ENCODE peak calls at places on chromosomes 4 and X, in nine cellular contexts. A is lower lobe of right lung, Z is lower leg skin, N is fibroblast of lung, B is GM12878, X is SK-N-SH, Q is bronchial epithelial cell, V is GM12865, H is foreskin fibroblast. J is an unnamed sample.

GRCh38 chr4:1576961-1577814 is 106.9 kb downstream of the FAM53A start:
- DNase-seq in V (no peak), H (no peak), X (no peak), Z (no peak), A (peak), Q (no peak), N (no peak), B (no peak), J (no peak)

GRCh38 chrX:134406230-134406794 is 53.7 kb upstream of the HPRT1 start:
- DNase-seq in Z (no peak), B (no peak), N (no peak), H (no peak), X (peak), A (no peak), Q (no peak), V (no peak), J (no peak)

GRCh38 chr4:121449416-121449815 is 68.6 kb upstream of the QRFPR start:
- DNase-seq in H (no peak), B (no peak), X (no peak), Z (no peak), V (no peak), N (no peak), Q (no peak), A (no peak), J (no peak)

GRCh38 chr4:96983830-96984229 is 1143.9 kb downstream of the PDHA2 start:
- DNase-seq in N (no peak), A (no peak), B (no peak), Q (no peak), V (no peak), X (no peak), Z (no peak), H (no peak), J (no peak)

GRCh38 chrX:36534900-36535299 is 473.3 kb upstream of the FAM47C start:
- DNase-seq in V (no peak), B (no peak), H (no peak), X (no peak), Z (no peak), A (no peak), Q (no peak), N (no peak), J (peak)

GRCh38 chr4:113776679-113777078 is 15.1 kb upstream of the CAMK2D start:
- DNase-seq in B (no peak), A (no peak), N (no peak), H (no peak), Z (no peak), Q (no peak), X (no peak), V (no peak), J (no peak)

GRCh38 chrX:153411988-153412574 is 809 bp downstream of the ZFP92 start:
- DNase-seq in N (no peak), V (no peak), X (peak), Q (peak), B (no peak), Z (no peak), A (no peak), H (no peak), J (no peak)

GRCh38 chr4:145484240-145484846 is 2.7 kb downstream of the SMAD1 start:
- DNase-seq in H (no peak), B (no peak), V (no peak), Q (no peak), N (no peak), Z (no peak), X (peak), A (no peak), J (no peak)

GRCh38 chr4:143247866-143248265 is 63.1 kb downstream of the USP38 start:
- DNase-seq in Q (no peak), A (no peak), H (no peak), X (no peak), N (no peak), B (no peak), V (no peak), Z (no peak), J (no peak)

GRCh38 chrX:85993539-85994197 is 53.7 kb downstream of the CHM start:
- DNase-seq in V (no peak), B (no peak), X (no peak), Q (peak), N (peak), H (peak), A (no peak), Z (no peak), J (no peak)

GRCh38 chr4:88219099-88219498 is 60.7 kb upstream of the ABCG2 start:
- DNase-seq in V (peak), H (peak), A (no peak), Z (no peak), Q (peak), B (no peak), N (peak), X (peak), J (no peak)

GRCh38 chr4:129387666-129388065 is 291.7 kb downstream of the C4orf33 start:
- DNase-seq in N (no peak), A (no peak), Q (no peak), V (no peak), B (no peak), H (no peak), Z (no peak), X (no peak), J (no peak)

GRCh38 chr4:129545599-129546278 is 449.8 kb downstream of the C4orf33 start:
- DNase-seq in H (no peak), X (no peak), A (peak), Q (peak), Z (no peak), B (no peak), N (peak), V (no peak), J (peak)

GRCh38 chr4:71209161-71209560 is 129.7 kb upstream of the SLC4A4 start:
- DNase-seq in A (no peak), N (peak), B (no peak), X (no peak), Z (no peak), Q (peak), H (no peak), V (no peak), J (no peak)

GRCh38 chrX:133794151-133794550 is 191.2 kb downstream of the GPC3 start:
- DNase-seq in A (no peak), H (no peak), N (no peak), X (no peak), Z (no peak), B (no peak), Q (no peak), V (no peak), J (no peak)

GRCh38 chrX:22634751-22635150 is 362.0 kb downstream of the CBLL2 start:
- DNase-seq in A (no peak), H (no peak), X (no peak), N (peak), V (no peak), Z (no peak), Q (no peak), B (no peak), J (no peak)

GRCh38 chr4:7169134-7169533 is 23.2 kb upstream of the SORCS2 start:
- DNase-seq in V (no peak), Q (no peak), A (peak), B (no peak), N (no peak), X (no peak), Z (no peak), H (no peak), J (no peak)

GRCh38 chr4:7166981-7167700 is 25.2 kb upstream of the SORCS2 start:
- DNase-seq in B (no peak), Z (no peak), H (no peak), N (no peak), Q (peak), X (no peak), A (no peak), V (no peak), J (no peak)

GRCh38 chr4:7168106-7168505 is 24.2 kb upstream of the SORCS2 start:
- DNase-seq in N (no peak), H (no peak), Z (no peak), Q (no peak), A (no peak), V (no peak), X (no peak), B (no peak), J (no peak)

GRCh38 chr4:7166286-7166685 is 26.1 kb upstream of the SORCS2 start:
- DNase-seq in Z (no peak), H (no peak), N (no peak), A (no peak), Q (no peak), X (no peak), B (no peak), V (no peak), J (no peak)

DNA sequence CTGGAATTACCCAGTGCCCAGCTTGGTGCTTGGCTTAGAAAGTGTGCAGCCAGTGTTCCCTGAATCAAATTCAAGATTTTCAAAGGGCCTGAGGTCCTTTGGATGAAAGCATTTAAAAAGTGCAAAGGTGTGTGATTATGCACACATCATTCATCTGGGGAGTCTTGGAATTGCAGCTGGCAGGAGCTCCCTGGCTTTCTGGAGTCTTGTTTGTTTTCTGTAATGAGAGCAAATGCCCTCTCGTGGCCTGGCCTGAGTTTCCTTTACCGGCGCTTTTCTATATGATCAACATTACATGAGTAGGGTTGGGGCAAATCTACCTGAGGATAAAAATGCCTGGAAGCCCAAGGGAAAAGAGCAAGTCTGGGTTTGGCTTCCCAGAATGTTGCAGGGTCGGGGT is 24.6 kb upstream of the SORCS2 start:
- DNase-seq in H (no peak), V (no peak), Q (no peak), Z (no peak), B (no peak), A (no peak), X (no peak), N (no peak), J (no peak)
- TF ChIP-seq CTCF in H (no peak), V (no peak), Q (no peak), Z (no peak), B (no peak), A (no peak), X (no peak), N (no peak), J (peak)

GRCh38 chr4:84235545-84235944 is 263.5 kb downstream of the NKX6-1 start:
- DNase-seq in B (peak), X (no peak), Q (no peak), Z (no peak), H (no peak), N (no peak), A (no peak), V (peak), J (no peak)
- H3K4me3 ChIP-seq in B (no peak), X (no peak), Q (no peak), Z (no peak), H (no peak), N (no peak), A (no peak), V (no peak), J (no peak)

GRCh38 chrX:63812826-63813225 is 27.8 kb upstream of the ARHGEF9 start:
- DNase-seq in H (no peak), Z (no peak), V (no peak), X (no peak), N (no peak), Q (no peak), A (no peak), B (no peak), J (no peak)
- TF ChIP-seq CTCF in H (no peak), Z (no peak), V (no peak), X (peak), N (no peak), Q (no peak), A (no peak), B (no peak), J (no peak)

GRCh38 chrX:45822124-45822523 is 621.4 kb upstream of the DIPK2B start:
- DNase-seq in Z (no peak), Q (no peak), A (no peak), V (no peak), B (no peak), H (no peak), N (no peak), X (no peak), J (no peak)
- H3K4me3 ChIP-seq in Z (no peak), Q (no peak), A (no peak), V (no peak), B (no peak), H (no peak), N (no peak), X (no peak), J (no peak)

DNA sequence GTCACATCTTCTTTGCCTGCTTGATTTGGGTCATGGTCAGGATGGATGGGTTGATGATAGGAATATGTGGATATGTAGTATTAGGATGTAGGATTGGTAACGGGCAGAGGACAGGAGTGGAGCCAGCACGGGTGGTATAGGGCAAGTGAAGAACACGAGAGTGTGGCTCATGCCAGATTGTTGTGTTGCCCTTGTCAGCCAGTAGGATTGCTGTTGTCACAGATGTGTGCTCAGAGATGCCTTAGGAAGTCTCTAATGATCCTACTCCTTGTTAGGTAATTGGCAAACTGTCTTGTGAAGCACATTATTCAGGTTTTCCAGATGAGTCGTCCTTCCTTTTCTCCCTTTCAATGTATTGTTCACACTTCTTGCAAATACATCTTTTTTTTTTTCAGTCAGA is 5.5 kb downstream of the ATP10D start:
- DNase-seq in Z (no peak), N (peak), V (peak), Q (peak), X (peak), B (no peak), H (no peak), A (no peak), J (no peak)
- TF ChIP-seq CTCF in Z (no peak), N (peak), V (peak), Q (peak), X (peak), B (peak), H (peak), A (peak), J (peak)

GRCh38 chr4:105710678-105711077 is 2.1 kb downstream of the GSTCD start:
- DNase-seq in Q (no peak), X (peak), V (no peak), N (peak), Z (no peak), A (no peak), B (no peak), H (no peak), J (no peak)
- H3K4me3 ChIP-seq in Q (no peak), X (peak), V (no peak), N (no peak), Z (no peak), A (no peak), B (no peak), H (no peak), J (no peak)

DNA sequence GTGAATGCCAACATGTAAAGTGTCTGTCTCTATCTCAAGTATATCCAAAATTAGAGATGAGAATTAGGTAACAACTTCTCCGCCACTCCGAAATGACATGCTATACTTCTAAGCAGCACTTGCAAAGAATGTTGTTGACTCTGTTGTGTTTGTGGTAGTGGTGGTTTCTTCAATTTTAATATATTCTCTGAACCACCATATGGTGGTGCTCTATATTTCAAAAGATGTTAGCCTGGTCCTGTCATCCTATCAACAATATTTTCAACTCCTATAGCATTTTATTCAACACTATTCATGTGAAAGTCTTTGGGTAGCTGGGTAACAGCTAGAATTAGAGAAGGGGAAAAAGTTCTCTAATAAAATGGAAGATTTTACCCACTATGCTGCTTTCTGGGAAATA is 1622.8 kb upstream of the IGFBP7 start:
- DNase-seq in A (no peak), X (peak), Q (no peak), V (no peak), H (no peak), B (no peak), Z (no peak), N (no peak), J (no peak)
- TF ChIP-seq CTCF in A (no peak), X (no peak), Q (no peak), V (no peak), H (no peak), B (no peak), Z (no peak), N (no peak), J (peak)

DNA sequence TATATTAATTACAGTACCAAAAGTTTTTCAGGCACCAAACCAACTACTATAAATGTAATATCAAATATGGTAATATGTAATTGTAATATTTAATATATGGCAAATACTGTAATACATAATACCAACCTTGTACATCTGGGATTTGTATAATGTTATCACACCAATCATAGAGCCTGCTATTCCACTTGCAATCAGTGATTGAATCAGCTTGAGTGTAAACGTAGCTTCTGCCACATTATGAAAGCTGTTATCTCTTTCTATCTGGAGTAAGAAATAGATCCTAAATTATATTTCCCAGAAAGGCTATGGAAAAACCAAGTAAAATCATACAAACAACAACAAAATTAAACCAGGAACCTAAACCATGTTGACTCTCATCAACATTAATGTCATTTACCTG is 24.7 kb upstream of the NEUROG2 start:
- DNase-seq in V (no peak), X (no peak), H (no peak), A (no peak), Q (no peak), N (no peak), Z (no peak), B (no peak), J (no peak)
- H3K4me3 ChIP-seq in V (no peak), X (no peak), H (no peak), A (no peak), Q (no peak), N (no peak), Z (no peak), B (no peak), J (no peak)

GRCh38 chr4:148288448-148288847 is 153.8 kb downstream of the NR3C2 start:
- DNase-seq in A (no peak), X (peak), N (no peak), Q (no peak), H (no peak), Z (no peak), B (no peak), V (no peak), J (no peak)

GRCh38 chr4:148286043-148286442 is 156.2 kb downstream of the NR3C2 start:
- DNase-seq in N (no peak), X (peak), H (no peak), B (no peak), Q (no peak), Z (no peak), A (no peak), V (no peak), J (no peak)

GRCh38 chr4:148287111-148287510 is 155.1 kb downstream of the NR3C2 start:
- DNase-seq in N (no peak), H (no peak), X (peak), A (no peak), Q (no peak), V (no peak), B (no peak), Z (no peak), J (no peak)

GRCh38 chr4:148283665-148284064 is 158.5 kb downstream of the NR3C2 start:
- DNase-seq in B (no peak), Q (no peak), Z (no peak), V (no peak), N (no peak), H (no peak), A (no peak), X (no peak), J (no peak)

GRCh38 chr4:148284526-148285193 is 157.6 kb downstream of the NR3C2 start:
- DNase-seq in H (no peak), X (peak), V (no peak), N (peak), B (no peak), A (no peak), Q (peak), Z (no peak), J (no peak)
- TF ChIP-seq CTCF in H (no peak), X (peak), V (no peak), N (peak), B (no peak), A (peak), Q (peak), Z (no peak), J (peak)

J was measured in LNCaP clone FGC.